ENCODE peak calls at places on chromosomes 13 and 19, in six cellular contexts. T, A, G, D, E and F are unnamed samples.

GRCh38 chr13:28532226-28533048 is 37.5 kb upstream of the FLT1 start:
- DNase-seq in E (no peak), A (no peak), T (no peak), G (no peak), D (no peak), F (no peak)

GRCh38 chr19:55494172-55494761 is 6.0 kb downstream of the SSC5D start:
- DNase-seq in A (peak), E (no peak), T (peak), G (no peak), D (no peak), F (no peak)

GRCh38 chr13:51152713-51153112 is 41.6 kb upstream of the C13orf42 start:
- DNase-seq in D (no peak), A (no peak), G (no peak), E (no peak), T (peak), F (no peak)

GRCh38 chr13:101614491-101614890 is 162.0 kb downstream of the ITGBL1 start:
- DNase-seq in A (no peak), T (no peak), E (no peak), G (no peak), D (no peak), F (no peak)

GRCh38 chr19:33521480-33522370 is at the start of gene PEPD:
- DNase-seq in A (peak), E (peak), D (peak), G (peak), T (peak), F (peak)

GRCh38 chr13:20161951-20162300 is 1.1 kb upstream of the GJA3 start:
- DNase-seq in G (no peak), E (no peak), A (no peak), T (no peak), D (no peak), F (no peak)

GRCh38 chr13:99464441-99464949 is 36.8 kb upstream of the TM9SF2 start:
- DNase-seq in G (no peak), D (no peak), E (no peak), A (no peak), T (peak), F (no peak)

GRCh38 chr13:23674795-23675640 is 104.8 kb downstream of the TNFRSF19 start:
- DNase-seq in D (no peak), G (no peak), E (peak), A (peak), T (peak), F (no peak)

GRCh38 chr19:6828306-6828697 is 55.8 kb downstream of the VAV1 start:
- DNase-seq in D (no peak), E (no peak), A (no peak), T (no peak), G (no peak), F (no peak)
- H3K4me3 ChIP-seq in D (no peak), E (no peak), A (no peak), T (no peak), G (no peak), F (no peak)

GRCh38 chr19:38224014-38224862 is at the start of gene DPF1:
- DNase-seq in G (peak), A (peak), E (no peak), T (peak), D (peak), F (peak)
- TF ChIP-seq CTCF in G (no peak), A (peak), E (no peak), T (no peak), D (no peak), F (no peak)

DNA sequence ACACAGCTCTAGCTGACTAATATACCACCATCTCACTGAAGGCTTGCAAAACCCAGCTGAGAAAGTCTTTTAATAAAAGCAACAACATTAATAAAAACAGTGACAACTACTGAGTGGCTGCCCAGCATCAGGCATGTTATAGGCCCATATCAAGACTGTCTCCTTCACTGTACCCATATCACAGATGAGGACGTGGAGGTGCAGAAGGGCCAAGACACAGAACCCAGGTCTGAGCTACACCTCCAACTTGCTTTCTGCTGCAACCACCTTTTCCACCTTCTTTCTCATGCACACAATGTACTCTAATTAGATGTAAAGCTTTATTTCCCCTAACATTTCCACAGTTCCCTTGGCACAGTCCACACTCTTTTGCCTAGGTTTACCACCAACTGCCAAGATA is 10.7 kb upstream of the MED26 start:
- DNase-seq in G (no peak), D (no peak), A (no peak), E (no peak), T (no peak), F (no peak)
- H3K4me3 ChIP-seq in G (no peak), D (no peak), A (no peak), E (no peak), T (no peak), F (no peak)

DNA sequence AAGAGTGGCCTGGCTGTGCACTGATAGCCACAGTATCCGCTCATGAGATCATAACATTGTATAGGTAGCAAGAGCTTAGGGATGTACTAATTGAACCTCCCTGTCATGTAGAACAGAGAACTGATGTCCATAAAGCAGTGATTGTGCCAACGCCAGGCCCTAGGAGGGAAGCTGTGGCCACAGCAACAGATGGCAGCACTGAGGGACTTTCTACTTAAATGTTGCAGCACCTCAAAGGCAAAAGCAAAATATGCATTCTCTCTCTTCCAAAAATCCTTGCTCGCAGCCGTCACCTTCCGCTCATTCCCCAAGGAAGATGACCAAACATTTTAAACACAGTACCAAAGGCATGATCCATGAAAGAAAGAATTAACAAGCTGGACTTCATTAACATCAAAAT is 32.3 kb downstream of the COL4A1 start:
- DNase-seq in T (peak), E (no peak), G (no peak), D (no peak), A (no peak), F (no peak)
- TF ChIP-seq CTCF in T (peak), E (peak), G (no peak), D (no peak), A (peak), F (no peak)